ENCODE peak calls at places on chromosomes 1 and 21, in five cellular contexts. R, D, U, C and Z are unnamed samples. For H3K36me3, the result is how much of the 10 kb centered on the place peaks cover.

GRCh38 chr1:230876660-230877059 is 8.3 kb upstream of the C1orf198 start:
- DNase-seq in R (no peak), D (no peak), U (no peak), C (no peak), Z (no peak)

GRCh38 chr1:91699339-91699970 is 186.5 kb downstream of the TGFBR3 start:
- DNase-seq in R (no peak), D (no peak), U (no peak), C (peak), Z (no peak)

GRCh38 chr1:219555802-219556201 is 57.1 kb downstream of the ZC3H11B start:
- DNase-seq in R (no peak), D (no peak), U (no peak), C (peak), Z (no peak)

GRCh38 chr1:109167114-109167513 is 46.6 kb upstream of the SARS1 start:
- DNase-seq in R (no peak), D (no peak), U (no peak), C (no peak), Z (no peak)

GRCh38 chr1:174262747-174263241 is 103.5 kb downstream of the RABGAP1L start:
- DNase-seq in R (no peak), D (peak), U (peak), C (peak), Z (no peak)

GRCh38 chr1:233597489-233597901 is 16.4 kb upstream of the KCNK1 start:
- DNase-seq in R (no peak), D (no peak), U (no peak), C (no peak), Z (no peak)

GRCh38 chr21:45302082-45303061 is 14.7 kb upstream of the POFUT2 start:
- DNase-seq in R (peak), D (peak), U (no peak), C (no peak), Z (peak)

GRCh38 chr1:86753700-86754099 is 49.3 kb downstream of the SH3GLB1 start:
- DNase-seq in R (no peak), D (peak), U (peak), C (peak), Z (no peak)

GRCh38 chr21:34367320-34367935 is 3.6 kb downstream of the KCNE2 start:
- DNase-seq in R (no peak), D (peak), U (peak), C (peak), Z (no peak)

GRCh38 chr1:23581219-23581618 is 21.9 kb upstream of the ID3 start:
- DNase-seq in R (peak), D (no peak), U (no peak), C (peak), Z (no peak)

GRCh38 chr1:199089393-199090122 is 450.7 kb downstream of the PTPRC start:
- DNase-seq in R (no peak), D (no peak), U (peak), C (peak), Z (no peak)

GRCh38 chr1:184910596-184910995 is 63.7 kb downstream of the NIBAN1 start:
- DNase-seq in R (no peak), D (no peak), U (no peak), C (peak), Z (no peak)

GRCh38 chr1:167103236-167103894 is 9.5 kb downstream of the STYXL2 start:
- DNase-seq in R (no peak), D (peak), U (no peak), C (no peak), Z (no peak)

GRCh38 chr1:1088036-1088800 is 14.1 kb upstream of the RNF223 start:
- DNase-seq in R (no peak), D (peak), U (no peak), C (no peak), Z (peak)

GRCh38 chr1:42784946-42785693 is at the start of gene TMEM269:
- DNase-seq in R (peak), D (no peak), U (no peak), C (no peak), Z (no peak)

GRCh38 chr1:46466477-46467182 is 23.0 kb upstream of the DMBX1 start:
- DNase-seq in R (peak), D (peak), U (no peak), C (no peak), Z (no peak)

GRCh38 chr1:219837274-219837993 is 90.9 kb downstream of the SLC30A10 start:
- DNase-seq in R (no peak), D (peak), U (peak), C (peak), Z (no peak)

GRCh38 chr1:207876129-207876528 is 34.8 kb downstream of the CD34 start:
- DNase-seq in R (no peak), D (peak), U (no peak), C (no peak), Z (no peak)
- TF ChIP-seq CTCF in R (peak), D (peak), U (peak), C (peak), Z (no peak)

GRCh38 chr1:27550510-27551169 is 53.3 kb downstream of the AHDC1 start:
- DNase-seq in R (no peak), D (no peak), U (no peak), C (no peak), Z (no peak)

GRCh38 chr1:27548858-27549719 is 54.9 kb downstream of the AHDC1 start:
- DNase-seq in R (no peak), D (no peak), U (no peak), C (no peak), Z (no peak)

GRCh38 chr1:27549807-27550408 is 54.0 kb downstream of the AHDC1 start:
- DNase-seq in R (no peak), D (no peak), U (no peak), C (no peak), Z (no peak)

GRCh38 chr1:27547220-27548116 is 56.5 kb downstream of the AHDC1 start:
- DNase-seq in R (no peak), D (no peak), U (no peak), C (no peak), Z (no peak)

DNA sequence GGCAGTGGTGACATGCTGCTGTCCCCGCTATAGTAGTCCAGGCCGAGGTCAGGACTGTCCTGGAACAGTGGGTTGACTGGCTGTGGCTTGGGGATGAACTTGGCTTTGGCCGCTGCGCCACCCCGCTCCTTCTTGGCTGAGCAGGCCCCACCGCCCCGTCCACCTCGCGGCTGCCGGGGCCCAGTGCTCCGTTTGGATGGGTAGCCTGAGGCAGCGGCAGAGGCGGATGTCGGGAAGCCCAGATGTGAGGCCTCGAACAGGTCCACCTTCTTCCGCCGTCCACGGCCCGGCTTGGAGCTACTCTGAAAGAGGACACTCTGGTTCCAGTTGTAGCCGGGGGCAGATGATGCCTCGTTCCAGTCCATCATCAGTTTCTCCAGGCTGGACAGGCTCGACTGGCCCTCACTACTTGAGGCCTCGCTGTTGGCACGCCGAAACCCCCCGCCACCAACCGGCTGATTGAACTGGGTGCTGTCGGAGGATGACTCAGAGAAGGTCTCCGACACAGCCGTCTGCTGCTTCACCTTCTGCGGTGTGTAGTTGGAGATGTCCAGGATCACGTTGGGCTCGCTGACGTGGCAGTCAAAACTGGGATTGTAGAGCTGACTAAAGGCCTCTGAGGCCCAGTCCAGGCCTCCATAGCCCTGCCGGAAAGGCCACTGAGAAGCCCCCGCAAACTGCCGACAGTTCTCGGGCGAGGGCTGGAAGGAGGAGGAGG is 55.6 kb downstream of the AHDC1 start:
- DNase-seq in R (no peak), D (no peak), U (no peak), C (no peak), Z (no peak)
- H3K36me3 ChIP-seq in R (under half), D (under half), U (under half), C (half or more), Z (under half)

GRCh38 chr21:38171723-38172344 is 85.0 kb upstream of the KCNJ15 start:
- DNase-seq in R (no peak), D (peak), U (no peak), C (peak), Z (no peak)
- TF ChIP-seq CTCF in R (no peak), D (peak), U (no peak), C (peak), Z (no peak)

GRCh38 chr1:12003762-12004161 is 15.5 kb upstream of the MIIP start:
- DNase-seq in R (no peak), D (no peak), U (no peak), C (no peak), Z (no peak)
- H3K36me3 ChIP-seq in R (half or more), D (half or more), U (half or more), C (half or more), Z (half or more)

DNA sequence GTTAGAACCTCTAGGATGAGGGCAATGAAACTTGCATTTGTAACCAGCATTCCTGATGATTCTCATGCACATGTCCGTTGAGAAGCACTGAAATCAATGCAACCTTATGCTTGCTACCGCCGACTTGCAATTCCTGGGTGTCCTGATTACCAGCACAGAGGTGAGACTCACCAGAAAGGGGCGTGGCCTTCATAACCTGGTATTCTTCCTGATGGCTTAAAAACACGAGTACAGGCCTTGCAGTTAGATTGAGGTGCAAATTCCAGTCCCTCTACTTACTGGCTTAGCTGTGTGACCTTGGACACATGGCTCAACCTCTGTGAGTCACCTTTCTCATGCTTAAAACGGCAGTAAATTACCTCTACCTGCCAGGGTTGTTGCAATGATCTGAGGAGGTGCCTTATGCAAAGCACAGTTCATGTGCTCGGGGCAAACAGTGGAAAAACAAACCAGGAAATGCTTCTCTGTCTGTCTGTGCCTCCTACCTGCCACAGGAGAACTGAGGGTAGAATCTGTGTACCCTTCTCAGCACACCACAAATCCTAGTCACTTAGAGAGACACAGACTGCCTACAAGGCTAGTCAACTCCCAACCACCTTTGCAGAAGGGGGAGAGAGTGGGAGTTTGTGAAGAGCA is 39.1 kb upstream of the ECE1 start:
- DNase-seq in R (no peak), D (peak), U (peak), C (no peak), Z (peak)
- TF ChIP-seq CTCF in R (no peak), D (no peak), U (no peak), C (no peak), Z (no peak)

GRCh38 chr21:26958792-26959191 is 8.1 kb downstream of the ADAMTS5 start:
- DNase-seq in R (no peak), D (no peak), U (no peak), C (no peak), Z (no peak)

GRCh38 chr21:26961704-26962103 is 5.2 kb downstream of the ADAMTS5 start:
- DNase-seq in R (no peak), D (peak), U (no peak), C (no peak), Z (no peak)

GRCh38 chr21:26954591-26955214 is 12.2 kb downstream of the ADAMTS5 start:
- DNase-seq in R (no peak), D (no peak), U (no peak), C (no peak), Z (no peak)

GRCh38 chr21:26952274-26953066 is 14.4 kb downstream of the ADAMTS5 start:
- DNase-seq in R (no peak), D (no peak), U (no peak), C (peak), Z (no peak)

GRCh38 chr21:26956216-26956615 is 10.7 kb downstream of the ADAMTS5 start:
- DNase-seq in R (no peak), D (no peak), U (no peak), C (no peak), Z (no peak)
- H3K36me3 ChIP-seq in R (under half), D (under half), U (under half), C (under half), Z (under half)

DNA sequence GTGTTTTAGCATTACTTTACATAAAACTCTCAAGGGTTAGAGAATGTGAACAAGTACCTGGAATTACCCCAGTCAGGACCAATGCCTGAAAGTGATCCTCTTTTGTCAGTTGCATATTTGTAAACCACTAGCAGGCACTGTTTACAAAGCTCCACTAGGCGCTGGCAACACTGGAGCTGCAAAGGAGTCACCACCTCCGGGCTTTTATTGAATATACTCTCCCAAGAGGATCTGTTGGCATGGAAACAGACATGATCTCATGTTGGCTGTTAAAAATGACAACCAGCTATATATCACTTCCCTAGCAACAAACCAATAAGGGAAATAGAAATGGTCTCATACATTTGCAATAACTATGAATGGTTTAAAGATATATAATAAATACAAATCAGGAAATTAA is 116.0 kb downstream of the TTLL7 start:
- DNase-seq in R (peak), D (peak), U (peak), C (peak), Z (peak)
- TF ChIP-seq CTCF in R (peak), D (peak), U (no peak), C (peak), Z (peak)

GRCh38 chr1:76247261-76247852 is 172.8 kb downstream of the ST6GALNAC3 start:
- DNase-seq in R (no peak), D (peak), U (no peak), C (no peak), Z (no peak)
- H3K36me3 ChIP-seq in R (under half), D (under half), U (under half), C (under half), Z (under half)